ENCODE peak calls at places on chromosomes 2 and 18, in seven cellular contexts. U is right atrium auricular region, T is sigmoid colon, E is B cell, J is testis, R is GM06990, X is progenitor cell of endocrine pancreas. V is an unnamed sample.

GRCh38 chr18:13710460-13710859 is 15.9 kb downstream of the FAM210A start:
- DNase-seq in J (no peak), R (no peak), U (no peak), X (no peak), E (no peak), T (no peak), V (no peak)

GRCh38 chr2:181106789-181107418 is 126.5 kb downstream of the UBE2E3 start:
- DNase-seq in E (no peak), R (peak; percentile 74), U (no peak), X (no peak), T (no peak), J (no peak), V (no peak)

GRCh38 chr2:34159891-34160290 is 560.8 kb upstream of the FAM98A start:
- DNase-seq in X (no peak), R (no peak), E (no peak), T (no peak), U (no peak), J (no peak), V (no peak)

GRCh38 chr2:142857247-142858154 is 20.0 kb upstream of the KYNU start:
- DNase-seq in R (no peak), T (no peak), U (no peak), J (no peak), E (no peak), X (no peak), V (no peak)

GRCh38 chr2:193695367-193695766 is 1500.6 kb upstream of the TMEFF2 start:
- DNase-seq in X (no peak), T (no peak), E (no peak), J (peak; percentile 60), U (no peak), R (no peak), V (no peak)

GRCh38 chr2:62660582-62661262 is 44.8 kb upstream of the EHBP1 start:
- DNase-seq in U (no peak), E (no peak), J (no peak), X (no peak), R (no peak), T (no peak), V (no peak)

GRCh38 chr2:124283090-124283489 is 258.0 kb downstream of the CNTNAP5 start:
- DNase-seq in X (no peak), E (no peak), U (no peak), R (no peak), T (no peak), J (no peak), V (no peak)

GRCh38 chr2:134406716-134407115 is 152.8 kb downstream of the MGAT5 start:
- DNase-seq in J (no peak), E (no peak), U (no peak), X (no peak), T (no peak), R (no peak), V (no peak)

GRCh38 chr2:28413896-28414290 is 21.2 kb downstream of the FOSL2 start:
- DNase-seq in R (no peak), U (no peak), J (no peak), T (no peak), X (no peak), E (no peak), V (no peak)

GRCh38 chr2:218618102-218618860 is 10.6 kb downstream of the PLCD4 start:
- DNase-seq in X (no peak), J (no peak), U (no peak), T (no peak), E (no peak), R (no peak), V (no peak)

GRCh38 chr2:120934891-120935338 is 199.2 kb downstream of the GLI2 start:
- DNase-seq in R (no peak), T (no peak), J (peak; percentile 61), U (peak; percentile 83), E (no peak), X (no peak), V (no peak)

GRCh38 chr2:3282056-3282998 is 95.3 kb downstream of the EIPR1 start:
- DNase-seq in E (no peak), X (no peak), R (no peak), U (no peak), T (peak; percentile 77), J (peak; percentile 54), V (no peak)

GRCh38 chr18:21359746-21360145 is 117.7 kb downstream of the GREB1L start:
- DNase-seq in T (no peak), R (no peak), E (no peak), U (no peak), X (no peak), J (no peak), V (no peak)

GRCh38 chr2:88038263-88039105 is 17.1 kb downstream of the KRCC1 start:
- DNase-seq in E (no peak), X (no peak), T (no peak), J (no peak), U (no peak), R (no peak), V (no peak)

GRCh38 chr2:127175821-127176354 is 44.2 kb downstream of the CYP27C1 start:
- DNase-seq in J (peak; percentile 39), E (no peak), U (peak; percentile 75), T (peak; percentile 92), X (no peak), R (no peak), V (no peak)

GRCh38 chr18:55439036-55439435 is 149.0 kb downstream of the TCF4 start:
- DNase-seq in U (no peak), E (no peak), R (no peak), J (no peak), X (no peak), T (no peak), V (no peak)

GRCh38 chr2:206115026-206115578 is 29.1 kb upstream of the INO80D start:
- DNase-seq in U (no peak), T (no peak), J (no peak), R (no peak), E (no peak), X (no peak), V (no peak)

GRCh38 chr2:24809316-24810007 is 16.2 kb downstream of the CENPO start:
- DNase-seq in J (no peak), T (no peak), U (peak; percentile 7), X (no peak), R (no peak), E (no peak), V (no peak)

GRCh38 chr2:132589060-132589765 is 80.8 kb downstream of the LYPD1 start:
- DNase-seq in T (no peak), J (no peak), R (no peak), E (no peak), X (no peak), U (no peak), V (peak; percentile 45)

GRCh38 chr2:235414422-235414821 is 79.4 kb upstream of the AGAP1 start:
- DNase-seq in T (no peak), E (no peak), R (no peak), U (no peak), J (peak; percentile 69), X (no peak), V (no peak)

GRCh38 chr2:226903179-226903578 is 67.3 kb downstream of the RHBDD1 start:
- DNase-seq in X (no peak), J (no peak), U (no peak), E (no peak), T (no peak), R (no peak), V (no peak)

GRCh38 chr2:197296861-197297260 is 13.7 kb downstream of the ANKRD44 start:
- DNase-seq in R (peak; percentile 42), E (no peak), T (no peak), U (no peak), J (no peak), X (no peak), V (no peak)

GRCh38 chr2:120915670-120916069 is 180.0 kb downstream of the GLI2 start:
- DNase-seq in R (no peak), T (no peak), U (no peak), E (no peak), X (no peak), J (no peak), V (no peak)

DNA sequence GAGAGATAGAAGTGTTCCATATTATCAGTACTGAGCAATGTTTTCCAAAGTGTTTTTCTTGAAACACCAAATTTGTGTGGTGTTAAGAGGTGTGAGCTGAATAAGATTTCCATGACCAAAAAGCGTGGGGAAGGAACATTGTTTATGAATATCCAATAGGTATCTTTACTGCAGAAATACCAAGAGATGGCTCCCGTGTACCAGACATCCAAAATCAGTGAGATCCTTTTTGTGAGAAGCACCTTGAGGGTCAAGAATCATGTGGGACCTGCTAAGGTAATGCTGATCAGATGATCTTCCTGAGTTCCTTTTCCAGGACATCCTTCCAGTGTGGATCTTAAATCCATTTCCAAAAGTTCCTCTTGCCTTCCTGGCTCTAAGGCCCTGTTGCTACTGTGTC is 246.0 kb downstream of the MYO3B start:
- DNase-seq in X (no peak), J (no peak), E (no peak), U (no peak), R (no peak), T (no peak), V (no peak)
- TF ChIP-seq CTCF in X (no peak), J (no peak), E (no peak), U (no peak), R (no peak), T (no peak), V (no peak)

GRCh38 chr2:217037330-217037729 is 177.5 kb upstream of the TNP1 start:
- DNase-seq in J (no peak), T (no peak), X (no peak), R (no peak), U (no peak), E (no peak), V (no peak)
- TF ChIP-seq CTCF in J (no peak), T (no peak), X (no peak), R (no peak), U (no peak), E (no peak), V (no peak)

GRCh38 chr2:233480490-233481202 is 85.9 kb downstream of the USP40 start:
- DNase-seq in J (no peak), X (no peak), R (no peak), E (no peak), U (no peak), T (peak; percentile 85), V (no peak)
- TF ChIP-seq CTCF in J (no peak), X (no peak), R (no peak), E (no peak), U (no peak), T (no peak), V (no peak)

GRCh38 chr2:42721898-42722297 is 42.0 kb downstream of the OXER1 start:
- DNase-seq in E (no peak), U (no peak), J (no peak), X (no peak), T (no peak), R (no peak), V (no peak)

GRCh38 chr2:42722328-42723190 is 41.4 kb downstream of the OXER1 start:
- DNase-seq in J (peak; percentile 77), R (peak; percentile 66), E (no peak), T (peak; percentile 71), U (peak; percentile 82), X (no peak), V (no peak)

GRCh38 chr2:42725657-42726056 is 38.3 kb downstream of the OXER1 start:
- DNase-seq in T (no peak), X (no peak), J (no peak), R (no peak), U (no peak), E (no peak), V (no peak)

GRCh38 chr2:42726680-42727079 is 37.3 kb downstream of the OXER1 start:
- DNase-seq in X (no peak), E (no peak), R (no peak), J (no peak), T (no peak), U (no peak), V (no peak)

DNA sequence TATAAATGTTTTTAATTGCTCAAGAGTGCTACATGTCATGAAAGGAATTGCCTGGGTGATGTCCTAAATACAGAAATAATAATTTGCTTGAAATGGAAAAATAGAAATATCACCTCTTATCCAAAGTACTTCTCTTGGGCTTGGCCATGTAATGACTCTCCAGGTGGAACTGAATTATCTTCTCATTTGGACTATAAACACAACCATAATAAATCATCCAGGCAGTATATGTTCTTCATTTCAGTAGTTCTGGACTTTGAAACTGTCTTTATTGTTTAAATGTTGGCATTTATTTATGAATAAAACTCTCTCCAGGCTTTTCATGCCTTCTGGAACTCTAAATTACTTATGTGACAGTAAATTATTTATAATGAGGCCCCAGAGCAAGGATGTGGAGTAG is 40.5 kb downstream of the OXER1 start:
- DNase-seq in T (no peak), J (no peak), X (no peak), E (no peak), R (no peak), U (no peak), V (no peak)
- TF ChIP-seq CTCF in T (no peak), J (no peak), X (no peak), E (no peak), R (no peak), U (no peak), V (no peak)

V was measured in nephron progenitor cell.